ENCODE peak calls at places on chromosomes 2 and 18, in six cellular contexts. I is effector memory CD4-positive, alpha-beta T cell; W is A549; N is RPMI8226; X is amniotic epithelial cell; R is germinal center. H is an unnamed sample.

GRCh38 chr2:38199129-38199528 is 123.2 kb upstream of the CYP1B1 start:
- DNase-seq in I (no peak), W (no peak), N (no peak), X (no peak), R (no peak), H (no peak)

GRCh38 chr2:240787521-240788472 is 32.2 kb downstream of the KIF1A start:
- DNase-seq in I (no peak), W (no peak), N (no peak), X (no peak), R (no peak), H (no peak)

GRCh38 chr2:224650815-224651439 is 65.2 kb downstream of the CCDC195 start:
- DNase-seq in I (no peak), W (peak), N (peak), X (peak), R (peak), H (peak)

GRCh38 chr2:96393989-96394761 is 58.6 kb downstream of the NCAPH start:
- DNase-seq in I (no peak), W (no peak), N (no peak), X (no peak), R (no peak), H (no peak)

GRCh38 chr2:151556121-151556520 is 146.4 kb downstream of the RIF1 start:
- DNase-seq in I (no peak), W (no peak), N (no peak), X (no peak), R (no peak), H (no peak)

GRCh38 chr18:75437979-75438378 is 10.5 kb upstream of the SMIM21 start:
- DNase-seq in I (no peak), W (no peak), N (no peak), X (no peak), R (no peak), H (no peak)

GRCh38 chr2:9126540-9126939 is 80.1 kb upstream of the ASAP2 start:
- DNase-seq in I (no peak), W (no peak), N (no peak), X (no peak), R (no peak), H (no peak)

GRCh38 chr18:34971313-34971712 is 69.9 kb upstream of the MAPRE2 start:
- DNase-seq in I (no peak), W (no peak), N (no peak), X (peak), R (no peak), H (no peak)

GRCh38 chr18:73408434-73408833 is 540.6 kb upstream of the NETO1 start:
- DNase-seq in I (no peak), W (no peak), N (no peak), X (peak), R (no peak), H (no peak)

GRCh38 chr18:57397440-57397839 is 37.7 kb upstream of the ONECUT2 start:
- DNase-seq in I (no peak), W (no peak), N (no peak), X (no peak), R (no peak), H (no peak)

GRCh38 chr18:62045316-62045715 is 141.5 kb downstream of the PIGN start:
- DNase-seq in I (no peak), W (no peak), N (no peak), X (no peak), R (no peak), H (no peak)

GRCh38 chr18:8706981-8707940 is 1.9 kb downstream of the MTCL1 start:
- DNase-seq in I (peak), W (no peak), N (peak), X (peak), R (peak), H (peak)

GRCh38 chr2:42927334-42928160 is 135.2 kb upstream of the HAAO start:
- DNase-seq in I (no peak), W (no peak), N (no peak), X (no peak), R (no peak), H (no peak)

GRCh38 chr18:70499218-70499691 is 210.4 kb downstream of the SOCS6 start:
- DNase-seq in I (no peak), W (no peak), N (no peak), X (no peak), R (peak), H (no peak)

GRCh38 chr2:176092270-176093144 is at the start of gene HOXD13:
- DNase-seq in I (no peak), W (no peak), N (no peak), X (no peak), R (no peak), H (no peak)

GRCh38 chr2:20452551-20452950 is 5.7 kb downstream of the RHOB start:
- DNase-seq in I (no peak), W (no peak), N (no peak), X (peak), R (no peak), H (no peak)

GRCh38 chr18:56574827-56575226 is 63.6 kb downstream of the TXNL1 start:
- DNase-seq in I (no peak), W (no peak), N (no peak), X (peak), R (no peak), H (no peak)

GRCh38 chr2:226726546-226726945 is 73.1 kb downstream of the IRS1 start:
- DNase-seq in I (no peak), W (no peak), N (no peak), X (peak), R (no peak), H (no peak)

GRCh38 chr18:63079114-63079513 is 240.5 kb downstream of the BCL2 start:
- DNase-seq in I (no peak), W (no peak), N (peak), X (no peak), R (peak), H (no peak)

GRCh38 chr2:11842324-11842723 is 95.9 kb downstream of the LPIN1 start:
- DNase-seq in I (no peak), W (no peak), N (no peak), X (no peak), R (no peak), H (no peak)

GRCh38 chr2:223696719-223697118 is 94.6 kb upstream of the SCG2 start:
- DNase-seq in I (no peak), W (no peak), N (no peak), X (peak), R (no peak), H (no peak)

GRCh38 chr2:40329739-40330047 is 122.2 kb downstream of the SLC8A1 start:
- DNase-seq in I (no peak), W (no peak), N (no peak), X (no peak), R (no peak), H (no peak)

GRCh38 chr2:105180491-105180972 is 61.0 kb upstream of the GPR45 start:
- DNase-seq in I (no peak), W (no peak), N (no peak), X (no peak), R (no peak), H (no peak)

H was measured in HuH-7.